ENCODE peak calls at places on chromosomes 12 and 14, in nine cellular contexts. S is Calu3; G is NCI-H446 treated with DMSO at 0.1 percent for 48 hours; I is naive thymus-derived CD4-positive, alpha-beta T cell; C is left cardiac atrium; L is activated T-cell treated with anti-CD3 and anti-CD28 coated beads, Interleukin-2, amount 50 U/mL, for 72 hours; V is NCI-H510A; H is globus pallidus; B is thoracic aorta. R is an unnamed sample.

GRCh38 chr14:66231823-66232222 is 254.3 kb upstream of the CCDC196 start:
- DNase-seq in S (no peak), G (no peak), I (no peak), C (no peak), L (no peak), V (no peak), H (no peak), B (no peak), R (no peak)

GRCh38 chr14:101758913-101759593 is 2.5 kb upstream of the PPP2R5C start:
- DNase-seq in S (no peak), G (no peak), I (no peak), C (no peak), L (no peak), V (no peak), H (no peak), B (no peak), R (no peak)

GRCh38 chr12:58491296-58491695 is 429.0 kb downstream of the LRIG3 start:
- DNase-seq in S (no peak), G (no peak), I (no peak), C (no peak), L (no peak), V (no peak), H (no peak), B (no peak), R (no peak)

GRCh38 chr12:130335517-130336392 is 1.9 kb upstream of the PIWIL1 start:
- DNase-seq in S (peak; percentile 50), G (no peak), I (peak; percentile 58), C (no peak), L (peak; percentile 36), V (no peak), H (peak; percentile 63), B (no peak), R (no peak)

GRCh38 chr14:30427401-30427800 is 131.6 kb upstream of the G2E3 start:
- DNase-seq in S (no peak), G (no peak), I (no peak), C (no peak), L (no peak), V (no peak), H (no peak), B (no peak), R (no peak)

GRCh38 chr12:24054411-24054810 is 104.9 kb upstream of the SOX5 start:
- DNase-seq in S (no peak), G (peak; percentile 56), I (no peak), C (peak; percentile 17), L (no peak), V (no peak), H (no peak), B (no peak), R (no peak)

GRCh38 chr12:124804011-124804621 is 59.5 kb downstream of the SCARB1 start:
- DNase-seq in S (no peak), G (peak; percentile 19), I (no peak), C (peak; percentile 57), L (no peak), V (no peak), H (no peak), B (peak; percentile 17), R (no peak)

GRCh38 chr12:40634431-40635131 is 57.7 kb upstream of the CNTN1 start:
- DNase-seq in S (no peak), G (no peak), I (no peak), C (no peak), L (no peak), V (no peak), H (no peak), B (no peak), R (no peak)

GRCh38 chr12:7091171-7091570 is 1.1 kb downstream of the C1R start:
- DNase-seq in S (no peak), G (no peak), I (no peak), C (no peak), L (no peak), V (no peak), H (no peak), B (no peak), R (no peak)

GRCh38 chr12:91432079-91432478 is 249.5 kb upstream of the DCN start:
- DNase-seq in S (no peak), G (no peak), I (no peak), C (no peak), L (no peak), V (no peak), H (no peak), B (no peak), R (no peak)

GRCh38 chr12:124359671-124360581 is 65.0 kb downstream of the RFLNA start:
- DNase-seq in S (no peak), G (peak; percentile 97), I (no peak), C (peak; percentile 88), L (no peak), V (no peak), H (peak; percentile 68), B (peak; percentile 82), R (no peak)

GRCh38 chr14:103522649-103523582 is at the start of gene CKB:
- DNase-seq in S (peak; percentile 54), G (peak; percentile 71), I (no peak), C (peak; percentile 82), L (peak; percentile 38), V (peak; percentile 72), H (peak; percentile 83), B (no peak), R (no peak)

GRCh38 chr12:64610092-64610659 is at the start of gene RASSF3:
- DNase-seq in S (peak; percentile 93), G (no peak), I (peak; percentile 75), C (peak; percentile 79), L (peak; percentile 81), V (peak; percentile 92), H (peak; percentile 38), B (no peak), R (no peak)

GRCh38 chr12:116130431-116130830 is 147.1 kb downstream of the MED13L start:
- DNase-seq in S (no peak), G (peak; percentile 81), I (no peak), C (no peak), L (no peak), V (no peak), H (no peak), B (no peak), R (no peak)

GRCh38 chr12:24864796-24865125 is 84.1 kb downstream of the BCAT1 start:
- DNase-seq in S (no peak), G (no peak), I (no peak), C (no peak), L (no peak), V (no peak), H (no peak), B (no peak), R (no peak)

GRCh38 chr12:79275631-79276030 is 411.1 kb downstream of the SYT1 start:
- DNase-seq in S (no peak), G (no peak), I (no peak), C (no peak), L (no peak), V (no peak), H (no peak), B (no peak), R (no peak)